ENCODE peak calls at places on chromosome 17, in eight cellular contexts. G is HCT116, Z is K562, N is breast epithelium, C is prostate gland, E is transverse colon, K is sigmoid colon, F is endothelial cell of umbilical vein. S is an unnamed sample.

GRCh38 chr17:74786411-74787097 is 10.4 kb upstream of the NAT9 start:
- DNase-seq in G (no peak), Z (no peak), N (no peak), C (no peak), E (no peak), K (no peak), F (no peak), S (no peak)

GRCh38 chr17:76547183-76547641 is 7.4 kb downstream of the PRCD start:
- DNase-seq in G (no peak), Z (peak), N (no peak), C (peak), E (peak), K (no peak), F (peak), S (peak)

GRCh38 chr17:28925912-28926365 is 23.1 kb upstream of the DHRS13 start:
- DNase-seq in G (no peak), Z (no peak), N (no peak), C (no peak), E (no peak), K (no peak), F (peak), S (no peak)

GRCh38 chr17:65104541-65104940 is 32.6 kb upstream of the RGS9 start:
- DNase-seq in G (no peak), Z (no peak), N (no peak), C (no peak), E (no peak), K (peak), F (no peak), S (no peak)

GRCh38 chr17:51461578-51462004 is 201.2 kb downstream of the UTP18 start:
- DNase-seq in G (peak), Z (peak), N (no peak), C (peak), E (peak), K (no peak), F (peak), S (no peak)

GRCh38 chr17:75998327-75998795 is 2.3 kb upstream of the CDK3 start:
- DNase-seq in G (no peak), Z (no peak), N (no peak), C (no peak), E (peak), K (no peak), F (no peak), S (no peak)

GRCh38 chr17:34588266-34588665 is 8.9 kb downstream of the TMEM132E start:
- DNase-seq in G (no peak), Z (no peak), N (no peak), C (no peak), E (no peak), K (no peak), F (no peak), S (no peak)

GRCh38 chr17:69363488-69364210 is 36.7 kb upstream of the ABCA5 start:
- DNase-seq in G (no peak), Z (no peak), N (no peak), C (no peak), E (no peak), K (no peak), F (no peak), S (no peak)

GRCh38 chr17:1999557-2000251 is 25.4 kb downstream of the RTN4RL1 start:
- DNase-seq in G (no peak), Z (no peak), N (peak), C (peak), E (peak), K (peak), F (peak), S (no peak)

GRCh38 chr17:9645858-9646555 is 690 bp downstream of the USP43 start:
- DNase-seq in G (peak), Z (peak), N (peak), C (peak), E (peak), K (no peak), F (no peak), S (peak)

GRCh38 chr17:76381633-76382304 is 2.6 kb upstream of the SPHK1 start:
- DNase-seq in G (no peak), Z (no peak), N (no peak), C (no peak), E (no peak), K (no peak), F (no peak), S (no peak)

GRCh38 chr17:83192161-83192788 is 112.9 kb downstream of the METRNL start:
- DNase-seq in G (no peak), Z (no peak), N (peak), C (no peak), E (peak), K (peak), F (no peak), S (peak)

GRCh38 chr17:31085563-31085962 is 9.2 kb upstream of the NF1 start:
- DNase-seq in G (no peak), Z (peak), N (no peak), C (no peak), E (no peak), K (no peak), F (no peak), S (no peak)

GRCh38 chr17:68943123-68943811 is 11.9 kb downstream of the ABCA8 start:
- DNase-seq in G (no peak), Z (no peak), N (no peak), C (no peak), E (no peak), K (no peak), F (no peak), S (no peak)

GRCh38 chr17:17236295-17237025 is 508 bp downstream of the FLCN start:
- DNase-seq in G (no peak), Z (peak), N (no peak), C (no peak), E (peak), K (no peak), F (peak), S (no peak)

GRCh38 chr17:79593636-79594035 is 17.2 kb downstream of the RBFOX3 start:
- DNase-seq in G (no peak), Z (no peak), N (no peak), C (no peak), E (no peak), K (no peak), F (no peak), S (no peak)

GRCh38 chr17:43720311-43721060 is 38.1 kb downstream of the SOST start:
- DNase-seq in G (no peak), Z (peak), N (peak), C (peak), E (peak), K (peak), F (peak), S (peak)

GRCh38 chr17:81448442-81448841 is 53.2 kb downstream of the BAHCC1 start:
- DNase-seq in G (no peak), Z (no peak), N (no peak), C (no peak), E (no peak), K (no peak), F (no peak), S (no peak)

GRCh38 chr17:81443269-81443668 is 48.0 kb downstream of the BAHCC1 start:
- DNase-seq in G (no peak), Z (no peak), N (no peak), C (no peak), E (no peak), K (no peak), F (no peak), S (no peak)

GRCh38 chr17:81447331-81447933 is 52.2 kb downstream of the BAHCC1 start:
- DNase-seq in G (no peak), Z (no peak), N (no peak), C (no peak), E (no peak), K (no peak), F (no peak), S (no peak)

GRCh38 chr17:81444610-81445339 is 49.5 kb downstream of the BAHCC1 start:
- DNase-seq in G (no peak), Z (no peak), N (no peak), C (no peak), E (no peak), K (no peak), F (no peak), S (no peak)

DNA sequence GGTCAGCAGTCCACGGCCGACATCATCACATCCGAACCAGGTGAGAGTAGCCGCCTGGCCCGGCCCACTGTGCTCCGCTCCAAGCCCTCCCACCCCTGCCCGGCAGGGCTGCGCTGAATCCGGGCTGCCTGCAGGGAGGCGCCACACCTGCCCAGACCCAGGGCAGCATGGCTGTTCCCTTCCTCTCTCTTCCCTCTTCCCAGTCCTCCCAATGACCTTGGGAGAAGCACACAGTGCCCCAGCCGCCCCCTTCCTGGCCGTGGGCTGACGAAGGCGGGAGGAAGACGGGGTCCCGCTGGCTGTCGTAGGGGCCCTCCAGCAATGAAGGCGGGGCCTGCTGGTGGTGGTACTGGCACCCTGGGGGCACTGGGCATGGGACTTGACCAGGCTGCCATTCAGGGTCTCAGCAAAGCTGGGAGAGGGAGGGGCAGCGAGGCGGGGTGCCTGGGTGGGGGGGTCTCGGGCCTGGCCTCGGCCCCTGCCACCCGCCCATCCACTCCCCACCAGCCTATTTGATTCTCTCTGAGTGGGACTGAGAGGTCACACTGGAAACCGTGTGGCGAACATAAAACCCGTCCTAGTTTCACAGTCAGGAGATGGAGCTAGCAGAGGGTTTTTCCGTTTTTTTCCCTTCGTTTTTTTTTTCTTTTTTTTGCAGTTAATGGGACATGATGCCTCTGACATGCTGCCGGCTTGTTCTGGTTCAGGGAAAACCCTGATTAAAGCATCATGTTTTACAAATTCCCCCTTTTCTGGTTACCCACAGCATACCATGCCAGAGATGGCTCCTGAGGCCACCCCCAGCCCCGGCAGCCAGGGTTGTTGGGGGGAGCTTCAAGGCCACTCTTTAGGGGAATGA is 50.6 kb downstream of the BAHCC1 start:
- DNase-seq in G (no peak), Z (no peak), N (no peak), C (no peak), E (no peak), K (no peak), F (no peak), S (no peak)
- TF ChIP-seq CTCF in G (peak), Z (no peak), N (no peak), C (no peak), E (no peak), K (no peak), F (no peak), S (no peak)

GRCh38 chr17:3513305-3514035 is 37.7 kb downstream of the ASPA start:
- DNase-seq in G (no peak), Z (peak), N (no peak), C (no peak), E (no peak), K (peak), F (no peak), S (no peak)

GRCh38 chr17:3514873-3515272 is 39.1 kb downstream of the ASPA start:
- DNase-seq in G (no peak), Z (no peak), N (no peak), C (no peak), E (no peak), K (peak), F (no peak), S (no peak)

GRCh38 chr17:3511841-3512511 is 36.2 kb downstream of the ASPA start:
- DNase-seq in G (no peak), Z (no peak), N (no peak), C (no peak), E (no peak), K (peak), F (no peak), S (no peak)

GRCh38 chr17:3510090-3510489 is 34.3 kb downstream of the ASPA start:
- DNase-seq in G (no peak), Z (no peak), N (no peak), C (no peak), E (no peak), K (no peak), F (no peak), S (no peak)

GRCh38 chr17:3512512-3513171 is 36.8 kb downstream of the ASPA start:
- DNase-seq in G (no peak), Z (no peak), N (no peak), C (no peak), E (peak), K (peak), F (no peak), S (no peak)
- TF ChIP-seq POLR2A in G (no peak), Z (no peak), N (no peak), C (no peak), E (no peak), K (no peak), F (no peak), S (no peak)

GRCh38 chr17:50127661-50128361 is 2.1 kb downstream of the SAMD14 start:
- DNase-seq in G (no peak), Z (no peak), N (no peak), C (no peak), E (no peak), K (no peak), F (peak), S (no peak)
- TF ChIP-seq POLR2AphosphoS5 in G (no peak), Z (no peak), N (no peak), C (no peak), E (no peak), K (no peak), F (peak), S (no peak)

DNA sequence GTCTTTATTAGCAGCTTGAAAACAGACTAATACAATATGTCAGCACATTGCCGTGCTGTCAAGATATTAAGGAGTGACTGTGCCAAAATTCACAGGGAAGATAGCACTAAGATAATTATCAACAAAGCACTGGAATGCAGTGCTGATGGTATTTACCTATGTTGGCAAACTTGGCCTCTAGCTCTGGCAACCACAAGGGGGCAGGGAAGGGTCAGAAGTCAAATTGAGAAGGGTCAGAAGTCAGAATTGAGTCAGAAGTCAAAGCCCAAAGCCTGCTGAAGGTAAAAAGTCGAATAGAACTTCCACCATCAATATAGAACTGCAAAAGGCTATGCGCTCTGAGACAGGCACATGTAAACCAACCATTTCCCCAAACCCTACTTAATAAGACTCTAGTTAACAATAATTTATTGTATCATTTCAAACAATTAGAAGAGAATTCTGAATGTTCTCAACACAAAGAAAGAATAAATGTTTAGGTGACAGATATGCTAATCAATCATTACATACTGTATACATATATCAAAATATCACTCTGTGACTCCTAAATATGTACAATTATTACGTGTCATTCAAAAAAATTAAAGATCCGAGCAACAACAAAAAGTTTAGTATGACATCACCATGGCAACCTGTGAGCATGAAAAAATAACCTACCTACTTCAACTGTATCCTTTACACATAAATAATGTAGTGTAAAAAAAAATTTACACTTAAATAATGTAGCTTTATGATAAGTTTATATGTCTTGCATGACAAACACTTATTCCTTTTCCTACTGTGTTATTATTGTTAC is 916.1 kb downstream of the KCNJ2 start:
- DNase-seq in G (peak), Z (peak), N (no peak), C (no peak), E (peak), K (no peak), F (no peak), S (no peak)
- TF ChIP-seq CTCF in G (peak), Z (peak), N (no peak), C (no peak), E (peak), K (no peak), F (no peak), S (no peak)

DNA sequence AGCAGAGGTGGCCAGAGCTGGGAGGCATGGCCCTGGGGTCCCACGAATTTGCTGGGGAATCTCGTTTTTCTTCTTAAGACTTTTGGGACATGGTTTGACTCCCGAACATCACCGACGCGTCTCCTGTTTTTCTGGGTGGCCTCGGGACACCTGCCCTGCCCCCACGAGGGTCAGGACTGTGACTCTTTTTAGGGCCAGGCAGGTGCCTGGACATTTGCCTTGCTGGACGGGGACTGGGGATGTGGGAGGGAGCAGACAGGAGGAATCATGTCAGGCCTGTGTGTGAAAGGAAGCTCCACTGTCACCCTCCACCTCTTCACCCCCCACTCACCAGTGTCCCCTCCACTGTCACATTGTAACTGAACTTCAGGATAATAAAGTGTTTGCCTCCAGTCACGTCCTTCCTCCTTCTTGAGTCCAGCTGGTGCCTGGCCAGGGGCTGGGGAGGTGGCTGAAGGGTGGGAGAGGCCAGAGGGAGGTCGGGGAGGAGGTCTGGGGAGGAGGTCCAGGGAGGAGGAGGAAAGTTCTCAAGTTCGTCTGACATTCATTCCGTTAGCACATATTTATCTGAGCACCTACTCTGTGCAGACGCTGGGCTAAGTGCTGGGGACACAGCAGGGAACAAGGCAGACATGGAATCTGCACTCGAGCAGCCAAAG is 2.3 kb downstream of the CSF3 start:
- DNase-seq in G (no peak), Z (no peak), N (no peak), C (no peak), E (no peak), K (no peak), F (no peak), S (no peak)
- TF ChIP-seq POLR2A in G (no peak), Z (peak), N (no peak), C (no peak), E (no peak), K (no peak), F (no peak), S (no peak)

GRCh38 chr17:78329263-78330059 is 30.4 kb downstream of the SOCS3 start:
- DNase-seq in G (peak), Z (no peak), N (no peak), C (no peak), E (no peak), K (no peak), F (no peak), S (no peak)
- TF ChIP-seq POLR2AphosphoS5 in G (peak), Z (no peak), N (no peak), C (no peak), E (no peak), K (no peak), F (no peak), S (peak)

S was measured in spleen.